ENCODE peak calls at places on chromosomes 6 and 20, in four cellular contexts. Q is IMR-90, B is H1, U is mesendoderm. W is an unnamed sample.

GRCh38 chr6:36419295-36419694 is 23.4 kb downstream of the PXT1 start:
- DNase-seq in U (no peak), B (no peak), Q (no peak), W (no peak)

GRCh38 chr20:52295556-52295955 is 104.0 kb upstream of the ZFP64 start:
- DNase-seq in Q (peak), B (no peak), U (no peak), W (no peak)

GRCh38 chr6:133208183-133208755 is 32.9 kb upstream of the EYA4 start:
- DNase-seq in U (no peak), Q (peak), B (no peak), W (no peak)

GRCh38 chr6:54697423-54697822 is 149.1 kb upstream of the FAM83B start:
- DNase-seq in U (peak), B (no peak), Q (peak), W (peak)

GRCh38 chr20:20031790-20032189 is 14.6 kb downstream of the NAA20 start:
- DNase-seq in B (no peak), Q (no peak), U (no peak), W (no peak)

GRCh38 chr20:35866446-35867202 is 87.7 kb downstream of the SCAND1 start:
- DNase-seq in U (no peak), Q (peak), B (no peak), W (peak)

GRCh38 chr20:31698803-31699718 is 23.6 kb downstream of the BCL2L1 start:
- DNase-seq in B (no peak), U (peak), Q (peak), W (peak)

GRCh38 chr20:7585126-7585679 is 355.1 kb downstream of the HAO1 start:
- DNase-seq in Q (no peak), U (no peak), B (no peak), W (no peak)

GRCh38 chr6:25005010-25005409 is 69.2 kb upstream of the RIPOR2 start:
- DNase-seq in B (no peak), Q (no peak), U (peak), W (no peak)

GRCh38 chr6:41560440-41561192 is 14.4 kb downstream of the FOXP4 start:
- DNase-seq in U (peak), B (peak), Q (no peak), W (no peak)

GRCh38 chr20:10040070-10040970 is 5.5 kb downstream of the ANKEF1 start:
- DNase-seq in B (no peak), U (no peak), Q (peak), W (peak)

DNA sequence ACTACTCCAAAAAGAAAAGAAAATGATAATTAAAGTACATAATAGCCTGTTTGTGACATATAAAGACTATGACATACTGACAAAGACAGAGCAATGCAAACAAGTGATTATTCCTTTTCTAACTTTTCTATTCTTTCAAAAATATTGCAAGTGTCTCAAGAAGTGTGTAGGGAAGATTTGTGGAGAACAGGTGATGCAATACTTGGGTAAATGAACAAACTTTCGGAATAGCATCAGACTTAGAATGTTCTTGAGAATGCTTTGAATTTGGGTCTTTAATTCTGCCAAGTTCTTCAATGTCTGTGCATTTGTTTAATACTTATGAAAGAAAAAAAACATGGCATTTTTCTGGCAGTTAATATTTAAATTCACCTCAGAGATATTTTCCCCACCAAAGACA is 40.0 kb upstream of the TRDN start:
- DNase-seq in B (no peak), U (no peak), Q (no peak), W (no peak)
- H2BK120ac ChIP-seq in B (no peak), U (no peak), Q (no peak), W (no peak)

GRCh38 chr20:59390437-59390836 is 90.0 kb downstream of the EDN3 start:
- DNase-seq in Q (no peak), U (no peak), B (no peak), W (no peak)
- H3K4ac ChIP-seq in Q (no peak), U (no peak), B (no peak), W (no peak)

GRCh38 chr20:17559338-17559737 is 10.5 kb upstream of the DSTN start:
- DNase-seq in Q (no peak), B (peak), U (peak), W (peak)

GRCh38 chr20:17557675-17558006 is 12.2 kb upstream of the DSTN start:
- DNase-seq in B (no peak), Q (peak), U (no peak), W (peak)

GRCh38 chr20:17560344-17561074 is 9.4 kb upstream of the DSTN start:
- DNase-seq in Q (no peak), U (no peak), B (peak), W (no peak)

GRCh38 chr20:17558154-17558940 is 11.5 kb upstream of the DSTN start:
- DNase-seq in U (peak), Q (peak), B (peak), W (peak)

DNA sequence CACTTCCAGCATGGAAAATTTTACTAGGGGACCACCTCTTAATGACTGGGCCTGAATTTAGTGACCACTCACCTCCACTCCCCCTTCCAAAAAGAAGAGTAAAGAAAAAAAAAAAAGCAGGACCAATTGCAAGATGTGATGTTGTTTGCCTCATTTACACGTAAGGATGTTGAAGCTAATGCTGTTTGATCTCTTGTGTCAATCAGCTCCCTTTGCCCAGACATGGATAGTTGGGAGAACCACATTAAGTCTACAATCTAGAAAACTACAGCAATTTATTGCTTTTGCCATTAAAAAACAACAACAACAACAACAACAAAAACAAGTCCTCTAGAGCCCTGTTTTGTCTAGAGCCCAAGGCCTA is 11.0 kb upstream of the DSTN start:
- DNase-seq in B (no peak), U (no peak), Q (no peak), W (no peak)
- H2BK120ac ChIP-seq in B (no peak), U (no peak), Q (peak), W (no peak)

GRCh38 chr20:50309280-50309763 is 118.7 kb downstream of the CEBPB start:
- DNase-seq in Q (peak), U (no peak), B (no peak), W (no peak)

GRCh38 chr20:50306478-50307423 is 116.1 kb downstream of the CEBPB start:
- DNase-seq in U (no peak), Q (no peak), B (no peak), W (no peak)

GRCh38 chr20:50309764-50310672 is 119.4 kb downstream of the CEBPB start:
- DNase-seq in Q (no peak), B (no peak), U (no peak), W (no peak)

GRCh38 chr20:50308513-50309279 is 118.1 kb downstream of the CEBPB start:
- DNase-seq in Q (peak), B (no peak), U (peak), W (peak)

DNA sequence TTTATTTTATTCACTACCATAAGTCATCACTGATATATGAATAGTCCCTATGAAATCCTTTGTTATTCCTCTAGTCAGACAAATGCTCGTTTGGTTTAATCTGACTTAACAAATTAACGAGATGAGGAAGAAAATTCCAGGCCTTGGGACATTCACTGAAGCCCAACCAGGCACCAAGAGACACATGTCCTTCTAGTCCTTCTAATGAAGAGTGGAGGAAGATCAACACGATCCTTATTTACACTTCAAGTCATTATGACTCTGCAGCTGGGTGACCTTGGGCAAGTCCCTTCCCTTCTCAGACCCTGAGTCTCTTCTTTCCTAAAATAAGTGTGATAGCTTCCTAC is 117.5 kb downstream of the CEBPB start:
- DNase-seq in B (no peak), U (no peak), Q (no peak), W (no peak)
- H3K4ac ChIP-seq in B (no peak), U (no peak), Q (peak), W (no peak)

GRCh38 chr20:33490023-33490933 is at the start of gene CBFA2T2:
- DNase-seq in B (peak), U (no peak), Q (peak), W (peak)
- H2BK120ac ChIP-seq in B (peak), U (no peak), Q (peak), W (peak)

GRCh38 chr6:31663087-31663960 is 1.5 kb downstream of the GPANK1 start:
- DNase-seq in B (no peak), Q (peak), U (no peak), W (peak)
- H3K4ac ChIP-seq in B (no peak), Q (peak), U (peak), W (peak)

DNA sequence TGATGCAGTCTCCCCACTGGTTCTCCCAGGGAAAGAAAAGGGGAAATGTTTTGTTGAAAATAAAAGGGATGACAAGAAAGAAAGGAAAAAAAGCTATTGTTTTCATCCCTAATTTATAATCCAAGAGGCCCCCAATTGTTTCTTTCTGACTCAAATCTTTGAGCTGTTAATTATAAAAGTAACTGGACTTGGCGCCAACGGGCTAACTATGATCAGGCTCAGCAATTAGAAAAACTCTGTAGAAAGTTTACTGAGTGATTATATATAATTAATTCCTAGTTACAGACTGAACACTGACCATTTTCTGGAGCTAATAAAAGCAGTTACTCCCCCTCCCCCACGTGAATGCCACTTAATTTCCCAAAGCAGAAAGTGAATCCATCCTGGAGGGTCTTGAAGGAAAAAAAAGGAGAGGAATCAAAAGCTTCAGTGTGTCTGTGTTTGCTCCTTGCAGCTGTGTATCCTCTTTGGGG is 3.2 kb downstream of the ZMYND8 start:
- DNase-seq in B (no peak), U (no peak), Q (no peak), W (no peak)
- H2BK120ac ChIP-seq in B (no peak), U (peak), Q (peak), W (peak)

GRCh38 chr6:109795994-109796555 is 105.0 kb downstream of the FIG4 start:
- DNase-seq in U (peak), Q (peak), B (no peak), W (no peak)
- H3K4ac ChIP-seq in U (no peak), Q (peak), B (no peak), W (no peak)

GRCh38 chr20:62403331-62403730 is 3.8 kb downstream of the CABLES2 start:
- DNase-seq in B (no peak), U (no peak), Q (no peak), W (no peak)

GRCh38 chr20:62405108-62405980 is 1.7 kb downstream of the CABLES2 start:
- DNase-seq in Q (peak), U (peak), B (no peak), W (peak)

GRCh38 chr20:62404112-62404665 is 2.9 kb downstream of the CABLES2 start:
- DNase-seq in U (no peak), Q (no peak), B (no peak), W (no peak)

GRCh38 chr20:62405981-62406513 is 1.0 kb downstream of the CABLES2 start:
- DNase-seq in B (no peak), U (no peak), Q (no peak), W (no peak)

GRCh38 chr20:62404761-62405107 is 2.4 kb downstream of the CABLES2 start:
- DNase-seq in B (no peak), U (no peak), Q (no peak), W (no peak)
- H2BK120ac ChIP-seq in B (no peak), U (no peak), Q (no peak), W (no peak)

GRCh38 chr20:58650776-58651547 is at the start of gene STX16:
- DNase-seq in Q (peak), U (peak), B (peak), W (peak)

GRCh38 chr20:58651823-58652605 is 931 bp downstream of the STX16 start:
- DNase-seq in Q (peak), B (peak), U (peak), W (peak)

GRCh38 chr20:58652606-58653303 is 1.7 kb downstream of the STX16 start:
- DNase-seq in B (no peak), U (no peak), Q (no peak), W (no peak)

GRCh38 chr20:58650181-58650775 is 805 bp upstream of the STX16 start:
- DNase-seq in U (no peak), Q (no peak), B (peak), W (no peak)

GRCh38 chr20:58651548-58651822 is 402 bp downstream of the STX16 start:
- DNase-seq in Q (peak), U (peak), B (no peak), W (no peak)
- H3K4ac ChIP-seq in Q (peak), U (peak), B (peak), W (peak)

W was measured in trophoblast cell.